ENCODE peak calls at places on chromosome 14, in five cellular contexts. One of them, this sample, is unnamed.

GRCh38 chr14:82854851-82855250 is 1321.2 kb upstream of the SEL1L start:
- DNase-seq in GM03348: no peak
- DNase-seq in MV-4-11: no peak
- DNase-seq in NCI-H2171: no peak
- DNase-seq in NCI-H2029: no peak
- DNase-seq in this sample: no peak

GRCh38 chr14:71541973-71542730 is 390.1 kb upstream of the RGS6 start:
- DNase-seq in GM03348: no peak
- DNase-seq in MV-4-11: peak
- DNase-seq in NCI-H2171: no peak
- DNase-seq in NCI-H2029: no peak
- DNase-seq in this sample: no peak

GRCh38 chr14:105119410-105120025 is 49.1 kb downstream of the JAG2 start:
- DNase-seq in GM03348: no peak
- DNase-seq in MV-4-11: no peak
- DNase-seq in NCI-H2171: no peak
- DNase-seq in NCI-H2029: no peak
- DNase-seq in this sample: no peak

GRCh38 chr14:75711796-75712211 is 50.8 kb downstream of the TTLL5 start:
- DNase-seq in GM03348: peak
- DNase-seq in MV-4-11: peak
- DNase-seq in NCI-H2171: no peak
- DNase-seq in NCI-H2029: peak
- DNase-seq in this sample: peak

GRCh38 chr14:102445066-102445465 is 64.5 kb downstream of the ANKRD9 start:
- DNase-seq in GM03348: no peak
- DNase-seq in MV-4-11: no peak
- DNase-seq in NCI-H2171: no peak
- DNase-seq in NCI-H2029: no peak
- DNase-seq in this sample: no peak

GRCh38 chr14:92649934-92650545 is 98.4 kb downstream of the LGMN start:
- DNase-seq in GM03348: peak
- DNase-seq in MV-4-11: peak
- DNase-seq in NCI-H2171: no peak
- DNase-seq in NCI-H2029: no peak
- DNase-seq in this sample: no peak

GRCh38 chr14:74552623-74553022 is 59.1 kb downstream of the ISCA2 start:
- DNase-seq in GM03348: peak
- DNase-seq in MV-4-11: no peak
- DNase-seq in NCI-H2171: no peak
- DNase-seq in NCI-H2029: no peak
- DNase-seq in this sample: no peak

GRCh38 chr14:48748151-48748550 is 838.0 kb downstream of the RPS29 start:
- DNase-seq in GM03348: no peak
- DNase-seq in MV-4-11: no peak
- DNase-seq in NCI-H2171: no peak
- DNase-seq in NCI-H2029: no peak
- DNase-seq in this sample: no peak

GRCh38 chr14:50254248-50254647 is 22.9 kb upstream of the SOS2 start:
- DNase-seq in GM03348: no peak
- DNase-seq in MV-4-11: no peak
- DNase-seq in NCI-H2171: no peak
- DNase-seq in NCI-H2029: no peak
- DNase-seq in this sample: no peak

GRCh38 chr14:76719664-76720063 is 41.6 kb upstream of the VASH1 start:
- DNase-seq in GM03348: no peak
- DNase-seq in MV-4-11: no peak
- DNase-seq in NCI-H2171: no peak
- DNase-seq in NCI-H2029: no peak
- DNase-seq in this sample: no peak

GRCh38 chr14:105200641-105201040 is 19.5 kb upstream of the NUDT14 start:
- DNase-seq in GM03348: no peak
- DNase-seq in MV-4-11: no peak
- DNase-seq in NCI-H2171: no peak
- DNase-seq in NCI-H2029: no peak
- DNase-seq in this sample: no peak

GRCh38 chr14:23577004-23577681 is 1.4 kb downstream of the JPH4 start:
- DNase-seq in GM03348: peak
- DNase-seq in MV-4-11: no peak
- DNase-seq in NCI-H2171: no peak
- DNase-seq in NCI-H2029: no peak
- DNase-seq in this sample: peak

GRCh38 chr14:69948311-69948710 is 69.1 kb downstream of the SMOC1 start:
- DNase-seq in GM03348: no peak
- DNase-seq in MV-4-11: no peak
- DNase-seq in NCI-H2171: no peak
- DNase-seq in NCI-H2029: no peak
- DNase-seq in this sample: no peak

GRCh38 chr14:80607430-80608200 is 333.9 kb downstream of the CEP128 start:
- DNase-seq in GM03348: no peak
- DNase-seq in MV-4-11: no peak
- DNase-seq in NCI-H2171: no peak
- DNase-seq in NCI-H2029: no peak
- DNase-seq in this sample: peak

GRCh38 chr14:95834491-95834890 is 42.1 kb upstream of the TUNAR start:
- DNase-seq in GM03348: no peak
- DNase-seq in MV-4-11: no peak
- DNase-seq in NCI-H2171: no peak
- DNase-seq in NCI-H2029: no peak
- DNase-seq in this sample: no peak

GRCh38 chr14:59176764-59177163 is 11.7 kb upstream of the DAAM1 start:
- DNase-seq in GM03348: no peak
- DNase-seq in MV-4-11: no peak
- DNase-seq in NCI-H2171: no peak
- DNase-seq in NCI-H2029: no peak
- DNase-seq in this sample: no peak

GRCh38 chr14:50616275-50616674 is 51.8 kb downstream of the SAV1 start:
- DNase-seq in GM03348: no peak
- DNase-seq in MV-4-11: no peak
- DNase-seq in NCI-H2171: no peak
- DNase-seq in NCI-H2029: no peak
- DNase-seq in this sample: no peak

GRCh38 chr14:91927216-91927615 is 20.3 kb downstream of the FBLN5 start:
- DNase-seq in GM03348: no peak
- DNase-seq in MV-4-11: no peak
- DNase-seq in NCI-H2171: no peak
- DNase-seq in NCI-H2029: no peak
- DNase-seq in this sample: no peak

GRCh38 chr14:102496955-102497744 is 12.4 kb downstream of the ANKRD9 start:
- DNase-seq in GM03348: no peak
- DNase-seq in MV-4-11: no peak
- DNase-seq in NCI-H2171: no peak
- DNase-seq in NCI-H2029: no peak
- DNase-seq in this sample: no peak

GRCh38 chr14:61202124-61202523 is 79.0 kb downstream of the TMEM30B start:
- DNase-seq in GM03348: no peak
- DNase-seq in MV-4-11: peak
- DNase-seq in NCI-H2171: no peak
- DNase-seq in NCI-H2029: peak
- DNase-seq in this sample: no peak

GRCh38 chr14:71063351-71063750 is 156.1 kb downstream of the PCNX1 start:
- DNase-seq in GM03348: no peak
- DNase-seq in MV-4-11: no peak
- DNase-seq in NCI-H2171: no peak
- DNase-seq in NCI-H2029: no peak
- DNase-seq in this sample: no peak

This sample was measured in ELF-1.